ENCODE peak calls at places on chromosomes 4 and X, in eight cellular contexts. One of them, this sample, is unnamed.

GRCh38 chr4:8225704-8226443 is 26.8 kb downstream of the SH3TC1 start:
- DNase-seq in activated naive CD4-positive, alpha-beta T cell: no peak
- DNase-seq in left ventricle myocardium inferior: no peak
- DNase-seq in amygdala: no peak
- DNase-seq in kidney epithelial cell: no peak
- DNase-seq in NCI-H1417: no peak
- DNase-seq in fibroblast of mammary gland: no peak
- DNase-seq in 8988T: no peak
- DNase-seq in this sample: peak

GRCh38 chrX:68938244-68939004 is 109.6 kb downstream of the EFNB1 start:
- DNase-seq in fibroblast of mammary gland: peak
- DNase-seq in amygdala: no peak
- DNase-seq in kidney epithelial cell: no peak
- DNase-seq in 8988T: no peak
- DNase-seq in left ventricle myocardium inferior: peak
- DNase-seq in activated naive CD4-positive, alpha-beta T cell: no peak
- DNase-seq in NCI-H1417: no peak
- DNase-seq in this sample: no peak

GRCh38 chrX:71117358-71117757 is 1.0 kb upstream of the MED12 start:
- DNase-seq in kidney epithelial cell: no peak
- DNase-seq in 8988T: no peak
- DNase-seq in NCI-H1417: no peak
- DNase-seq in activated naive CD4-positive, alpha-beta T cell: no peak
- DNase-seq in left ventricle myocardium inferior: no peak
- DNase-seq in fibroblast of mammary gland: no peak
- DNase-seq in amygdala: no peak
- DNase-seq in this sample: no peak

GRCh38 chrX:10087391-10087790 is 69.4 kb upstream of the CLCN4 start:
- DNase-seq in NCI-H1417: no peak
- DNase-seq in fibroblast of mammary gland: no peak
- DNase-seq in activated naive CD4-positive, alpha-beta T cell: no peak
- DNase-seq in 8988T: no peak
- DNase-seq in amygdala: no peak
- DNase-seq in kidney epithelial cell: no peak
- DNase-seq in left ventricle myocardium inferior: no peak
- DNase-seq in this sample: no peak

GRCh38 chr4:124631760-124632159 is 80.8 kb downstream of the ANKRD50 start:
- DNase-seq in amygdala: no peak
- DNase-seq in NCI-H1417: no peak
- DNase-seq in activated naive CD4-positive, alpha-beta T cell: no peak
- DNase-seq in left ventricle myocardium inferior: no peak
- DNase-seq in 8988T: no peak
- DNase-seq in kidney epithelial cell: peak
- DNase-seq in fibroblast of mammary gland: peak
- DNase-seq in this sample: peak

GRCh38 chr4:168743576-168743975 is 246.7 kb downstream of the PALLD start:
- DNase-seq in kidney epithelial cell: no peak
- DNase-seq in activated naive CD4-positive, alpha-beta T cell: no peak
- DNase-seq in amygdala: no peak
- DNase-seq in NCI-H1417: no peak
- DNase-seq in left ventricle myocardium inferior: no peak
- DNase-seq in 8988T: no peak
- DNase-seq in fibroblast of mammary gland: peak
- DNase-seq in this sample: no peak

GRCh38 chrX:6384391-6384790 is 150.5 kb downstream of the VCX3A start:
- DNase-seq in amygdala: peak
- DNase-seq in left ventricle myocardium inferior: no peak
- DNase-seq in 8988T: no peak
- DNase-seq in NCI-H1417: no peak
- DNase-seq in activated naive CD4-positive, alpha-beta T cell: no peak
- DNase-seq in kidney epithelial cell: no peak
- DNase-seq in fibroblast of mammary gland: no peak
- DNase-seq in this sample: no peak

GRCh38 chrX:129043138-129043537 is 480.2 kb downstream of the SMARCA1 start:
- DNase-seq in NCI-H1417: no peak
- DNase-seq in activated naive CD4-positive, alpha-beta T cell: no peak
- DNase-seq in left ventricle myocardium inferior: no peak
- DNase-seq in amygdala: no peak
- DNase-seq in 8988T: no peak
- DNase-seq in kidney epithelial cell: no peak
- DNase-seq in fibroblast of mammary gland: no peak
- DNase-seq in this sample: no peak